ENCODE peak calls at places on chromosome 18, in seven cellular contexts. D, J, H, Z, V, U and C are unnamed samples.

GRCh38 chr18:74139888-74140287 is 7.7 kb downstream of the FBXO15 start:
- DNase-seq in D (no peak), J (no peak), H (no peak), Z (no peak), V (no peak), U (no peak), C (no peak)

GRCh38 chr18:6525593-6525992 is 110.9 kb upstream of the L3MBTL4 start:
- DNase-seq in D (no peak), J (no peak), H (no peak), Z (no peak), V (no peak), U (no peak), C (no peak)

GRCh38 chr18:59514193-59514592 is 155.1 kb upstream of the LMAN1 start:
- DNase-seq in D (no peak), J (peak), H (peak), Z (peak), V (no peak), U (no peak), C (no peak)

GRCh38 chr18:13288509-13289138 is 70.1 kb downstream of the LDLRAD4 start:
- DNase-seq in D (no peak), J (no peak), H (no peak), Z (no peak), V (no peak), U (no peak), C (no peak)

GRCh38 chr18:59918320-59918755 is 18.5 kb downstream of the PMAIP1 start:
- DNase-seq in D (no peak), J (peak), H (peak), Z (peak), V (no peak), U (no peak), C (no peak)

GRCh38 chr18:67379991-67380390 is 136.5 kb downstream of the DSEL start:
- DNase-seq in D (no peak), J (no peak), H (no peak), Z (no peak), V (no peak), U (no peak), C (no peak)

GRCh38 chr18:67600781-67601180 is 84.3 kb upstream of the DSEL start:
- DNase-seq in D (no peak), J (no peak), H (no peak), Z (no peak), V (no peak), U (no peak), C (no peak)

GRCh38 chr18:44943201-44943881 is 262.7 kb downstream of the SETBP1 start:
- DNase-seq in D (no peak), J (peak), H (no peak), Z (no peak), V (no peak), U (no peak), C (no peak)

GRCh38 chr18:59049726-59050660 is 89.7 kb upstream of the SEC11C start:
- DNase-seq in D (no peak), J (no peak), H (peak), Z (no peak), V (no peak), U (no peak), C (no peak)

GRCh38 chr18:51070545-51070944 is 40.5 kb downstream of the SMAD4 start:
- DNase-seq in D (peak), J (no peak), H (no peak), Z (no peak), V (no peak), U (no peak), C (no peak)

GRCh38 chr18:77320960-77321559 is 71.4 kb downstream of the GALR1 start:
- DNase-seq in D (no peak), J (no peak), H (no peak), Z (no peak), V (no peak), U (no peak), C (no peak)

GRCh38 chr18:23619388-23619873 is 33.1 kb upstream of the NPC1 start:
- DNase-seq in D (no peak), J (peak), H (no peak), Z (no peak), V (no peak), U (no peak), C (no peak)

GRCh38 chr18:13305326-13305725 is 86.8 kb downstream of the LDLRAD4 start:
- DNase-seq in D (no peak), J (no peak), H (no peak), Z (no peak), V (no peak), U (no peak), C (no peak)

GRCh38 chr18:48227206-48227605 is 182.0 kb downstream of the ZBTB7C start:
- DNase-seq in D (no peak), J (no peak), H (no peak), Z (no peak), V (no peak), U (no peak), C (no peak)

GRCh38 chr18:76450452-76450851 is 44.6 kb downstream of the ZNF516 start:
- DNase-seq in D (no peak), J (no peak), H (peak), Z (peak), V (no peak), U (no peak), C (no peak)

GRCh38 chr18:56402872-56403516 is 235.4 kb downstream of the TXNL1 start:
- DNase-seq in D (peak), J (no peak), H (no peak), Z (no peak), V (no peak), U (no peak), C (no peak)

GRCh38 chr18:67551146-67551545 is 34.6 kb upstream of the DSEL start:
- DNase-seq in D (no peak), J (no peak), H (no peak), Z (no peak), V (no peak), U (no peak), C (no peak)

GRCh38 chr18:76306685-76307292 is 188.3 kb downstream of the ZNF516 start:
- DNase-seq in D (no peak), J (no peak), H (no peak), Z (no peak), V (no peak), U (no peak), C (no peak)

GRCh38 chr18:48896875-48897511 is 53.8 kb downstream of the SMAD7 start:
- DNase-seq in D (no peak), J (peak), H (peak), Z (peak), V (no peak), U (no peak), C (no peak)

GRCh38 chr18:13629841-13630747 is 96.3 kb downstream of the FAM210A start:
- DNase-seq in D (no peak), J (peak), H (peak), Z (peak), V (no peak), U (peak), C (peak)

GRCh38 chr18:31720867-31721266 is 36.5 kb upstream of the B4GALT6 start:
- DNase-seq in D (no peak), J (no peak), H (peak), Z (no peak), V (no peak), U (no peak), C (no peak)

GRCh38 chr18:34600118-34600517 is 110.0 kb upstream of the DTNA start:
- DNase-seq in D (no peak), J (no peak), H (no peak), Z (no peak), V (no peak), U (no peak), C (no peak)

GRCh38 chr18:56319953-56320352 is 318.4 kb downstream of the TXNL1 start:
- DNase-seq in D (no peak), J (no peak), H (no peak), Z (no peak), V (no peak), U (no peak), C (no peak)

GRCh38 chr18:57433492-57434176 is 1.5 kb upstream of the ONECUT2 start:
- DNase-seq in D (no peak), J (no peak), H (no peak), Z (no peak), V (no peak), U (no peak), C (no peak)

GRCh38 chr18:6875764-6876163 is 146.2 kb downstream of the ARHGAP28 start:
- DNase-seq in D (no peak), J (no peak), H (no peak), Z (no peak), V (no peak), U (no peak), C (no peak)

GRCh38 chr18:59823611-59824195 is 76.1 kb upstream of the PMAIP1 start:
- DNase-seq in D (peak), J (peak), H (peak), Z (peak), V (peak), U (no peak), C (peak)

GRCh38 chr18:58687871-58688308 is 16.6 kb downstream of the MALT1 start:
- DNase-seq in D (no peak), J (no peak), H (no peak), Z (no peak), V (no peak), U (peak), C (no peak)

DNA sequence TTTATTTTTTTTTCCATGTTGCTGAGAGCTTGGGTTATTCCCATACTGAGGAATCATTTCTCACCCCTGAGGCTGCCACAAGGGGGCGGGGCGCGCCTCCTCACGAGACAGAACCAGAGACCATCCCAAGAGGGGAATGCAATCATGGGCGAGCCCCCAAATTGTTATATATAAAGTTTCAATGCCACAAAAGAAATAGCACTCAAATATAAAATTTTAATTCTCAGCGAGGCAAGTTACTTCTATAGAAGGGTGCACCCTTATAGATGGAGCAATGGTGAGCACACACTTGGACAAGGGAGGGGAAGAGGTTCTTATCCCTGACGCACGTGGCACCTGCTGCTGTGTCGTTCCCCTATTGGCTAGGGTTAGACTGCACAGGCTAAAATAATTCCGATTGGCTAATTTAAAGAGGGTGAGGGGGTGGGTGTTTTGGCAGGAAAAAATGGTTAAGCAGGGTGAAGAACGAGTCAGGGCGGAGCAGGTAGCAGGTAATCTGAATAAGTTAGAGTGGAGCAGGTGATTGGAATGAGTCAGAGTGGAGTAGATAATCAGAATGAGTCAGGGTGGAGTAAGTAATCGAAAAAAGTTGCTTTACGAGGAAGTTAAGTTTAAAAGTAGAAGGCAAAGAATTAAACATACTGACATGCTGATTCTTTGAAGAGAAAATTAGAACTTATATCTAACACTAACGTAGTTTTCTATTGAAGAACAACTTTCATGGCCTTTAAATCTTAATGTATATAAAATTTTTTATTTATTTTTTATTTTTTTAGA is 177.5 kb downstream of the MTCL1 start:
- DNase-seq in D (no peak), J (no peak), H (no peak), Z (no peak), V (no peak), U (no peak), C (peak)
- TF ChIP-seq CTCF in D (no peak), J (no peak), H (no peak), Z (no peak), V (no peak), U (no peak), C (peak)

GRCh38 chr18:52670903-52671302 is 330.9 kb downstream of the DCC start:
- DNase-seq in D (no peak), J (peak), H (no peak), Z (no peak), V (no peak), U (no peak), C (peak)
- TF ChIP-seq CTCF in D (peak), J (peak), H (no peak), Z (no peak), V (peak), U (no peak), C (no peak)

GRCh38 chr18:65091737-65092329 is 659.0 kb upstream of the CDH7 start:
- DNase-seq in D (no peak), J (peak), H (peak), Z (no peak), V (no peak), U (no peak), C (no peak)
- TF ChIP-seq CTCF in D (no peak), J (peak), H (peak), Z (no peak), V (peak), U (no peak), C (peak)

DNA sequence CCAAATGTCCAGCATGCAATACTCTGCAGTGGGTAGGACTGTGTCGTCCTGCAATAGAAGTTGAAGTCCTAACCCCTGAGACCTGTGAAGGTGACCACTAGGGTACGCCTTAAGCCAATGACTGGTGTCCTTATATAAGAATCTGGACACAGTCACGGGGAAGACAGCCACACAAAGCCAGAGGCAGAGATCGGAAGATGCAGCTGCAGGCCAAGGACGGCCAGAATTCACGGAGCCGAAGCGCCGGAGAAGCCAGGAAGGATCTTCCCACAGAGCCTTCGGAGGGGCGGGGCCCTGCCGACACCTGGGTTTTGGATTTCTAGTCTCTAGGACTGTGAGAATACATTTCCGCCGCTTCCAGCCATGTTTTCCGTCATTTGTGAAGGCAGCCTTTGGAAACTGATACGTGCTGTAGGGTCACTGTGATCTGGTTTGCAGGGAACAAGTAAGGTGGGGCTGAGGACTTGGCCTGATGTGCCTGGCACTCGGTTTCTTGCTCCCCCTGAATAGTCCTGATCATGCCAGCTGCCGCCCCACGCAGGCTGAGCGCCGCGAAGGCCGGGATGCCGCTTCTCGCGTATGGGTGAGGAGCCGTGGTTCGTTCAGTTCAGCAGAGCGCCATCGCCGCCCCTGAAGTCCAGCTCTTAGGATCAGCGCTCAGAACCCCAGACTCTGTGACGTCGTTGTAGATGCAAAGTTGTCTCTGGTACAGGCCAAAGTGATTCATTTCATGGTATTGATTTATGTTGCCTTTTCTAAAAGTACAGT is 38.7 kb downstream of the PTGR3 start:
- DNase-seq in D (no peak), J (no peak), H (peak), Z (no peak), V (peak), U (no peak), C (no peak)
- TF ChIP-seq CTCF in D (no peak), J (no peak), H (no peak), Z (no peak), V (no peak), U (no peak), C (no peak)